ENCODE peak calls at places on chromosomes 2 and 18, in eight cellular contexts. T is HL-60, A is HCT116, B is transverse colon, N is endothelial cell of umbilical vein, C is SK-N-MC, E is breast epithelium, J is SK-N-SH. K is an unnamed sample.

GRCh38 chr2:10326707-10327594 is 24.2 kb downstream of the HPCAL1 start:
- DNase-seq in T (no peak), A (no peak), B (no peak), N (no peak), C (no peak), E (no peak), J (peak; percentile 86), K (no peak)

GRCh38 chr2:44927979-44928659 is 13.4 kb upstream of the SIX3 start:
- DNase-seq in T (no peak), A (no peak), B (no peak), N (no peak), C (no peak), E (no peak), J (no peak), K (no peak)

GRCh38 chr18:657311-657997 is at the start of gene TYMS:
- DNase-seq in T (peak; percentile 83), A (peak; percentile 63), B (peak; percentile 80), N (peak; percentile 58), C (no peak), E (no peak), J (peak; percentile 89), K (no peak)

GRCh38 chr2:157874997-157875719 is 972 bp downstream of the ACVR1 start:
- DNase-seq in T (no peak), A (no peak), B (peak; percentile 11), N (peak; percentile 58), C (peak; percentile 83), E (peak; percentile 68), J (peak; percentile 38), K (peak; percentile 71)

GRCh38 chr2:232310189-232310588 is 68.4 kb upstream of the ALPP start:
- DNase-seq in T (no peak), A (no peak), B (no peak), N (no peak), C (no peak), E (no peak), J (no peak), K (no peak)

GRCh38 chr2:26573241-26573925 is 67.8 kb downstream of the CIB4 start:
- DNase-seq in T (no peak), A (no peak), B (no peak), N (no peak), C (no peak), E (no peak), J (no peak), K (peak; percentile 57)

GRCh38 chr2:137910641-137911040 is 53.6 kb upstream of the HNMT start:
- DNase-seq in T (no peak), A (peak; percentile 8), B (no peak), N (peak; percentile 52), C (no peak), E (no peak), J (no peak), K (no peak)

GRCh38 chr2:230075988-230076631 is 7.4 kb upstream of the SLC16A14 start:
- DNase-seq in T (peak; percentile 29), A (no peak), B (no peak), N (peak; percentile 42), C (no peak), E (no peak), J (no peak), K (no peak)

GRCh38 chr2:157501026-157501425 is 57.1 kb upstream of the CYTIP start:
- DNase-seq in T (no peak), A (no peak), B (no peak), N (no peak), C (no peak), E (no peak), J (no peak), K (no peak)

GRCh38 chr2:2656046-2656715 is 325.1 kb upstream of the MYT1L start:
- DNase-seq in T (no peak), A (no peak), B (no peak), N (no peak), C (no peak), E (no peak), J (no peak), K (peak; percentile 64)

GRCh38 chr2:71226391-71226964 is 425 bp downstream of the PAIP2B start:
- DNase-seq in T (no peak), A (no peak), B (peak; percentile 70), N (peak; percentile 5), C (no peak), E (peak; percentile 48), J (peak; percentile 47), K (peak; percentile 77)

GRCh38 chr2:53859354-53860159 is at the start of gene GPR75:
- DNase-seq in T (no peak), A (no peak), B (no peak), N (no peak), C (no peak), E (peak; percentile 41), J (peak; percentile 27), K (no peak)

GRCh38 chr2:23379220-23379695 is 5.7 kb upstream of the KLHL29 start:
- DNase-seq in T (no peak), A (no peak), B (no peak), N (no peak), C (no peak), E (no peak), J (no peak), K (no peak)

GRCh38 chr2:232890896-232891601 is 21.0 kb downstream of the SNORC start:
- DNase-seq in T (no peak), A (peak; percentile 77), B (no peak), N (peak; percentile 26), C (no peak), E (peak; percentile 77), J (no peak), K (no peak)

GRCh38 chr2:85728883-85729824 is 24.6 kb upstream of the ATOH8 start:
- DNase-seq in T (peak; percentile 71), A (peak; percentile 39), B (peak; percentile 89), N (peak; percentile 76), C (no peak), E (peak; percentile 80), J (peak; percentile 90), K (peak; percentile 94)

GRCh38 chr2:79125721-79125985 is 5.4 kb downstream of the REG1A start:
- DNase-seq in T (no peak), A (no peak), B (no peak), N (no peak), C (peak; percentile 88), E (no peak), J (no peak), K (no peak)

DNA sequence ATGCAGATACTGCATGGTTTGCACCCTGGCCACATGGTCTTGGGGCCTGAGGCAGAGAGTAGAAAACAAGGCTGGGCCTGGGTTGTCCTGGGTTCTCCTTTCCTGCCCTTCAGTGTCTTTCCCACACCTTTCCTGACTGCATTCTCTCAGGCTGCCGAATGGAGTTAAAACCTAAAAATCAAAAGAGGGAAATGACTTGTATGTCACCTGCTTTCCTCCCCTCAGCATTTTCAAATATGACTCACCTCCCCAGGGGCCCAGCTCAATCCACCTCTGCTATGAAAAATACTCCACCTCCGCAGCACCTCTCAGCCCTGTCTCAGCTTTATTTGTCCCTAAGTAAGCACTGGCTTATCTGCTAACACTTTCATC is 457.8 kb upstream of the MEX3C start:
- DNase-seq in T (no peak), A (no peak), B (no peak), N (no peak), C (no peak), E (no peak), J (no peak), K (no peak)
- H3K27ac ChIP-seq in T (no peak overlapping the region), A (no peak overlapping the region), B (no peak overlapping the region), N (no peak overlapping the region), C (no peak overlapping the region), E (no peak overlapping the region), J (no peak overlapping the region), K (no peak overlapping the region)

DNA sequence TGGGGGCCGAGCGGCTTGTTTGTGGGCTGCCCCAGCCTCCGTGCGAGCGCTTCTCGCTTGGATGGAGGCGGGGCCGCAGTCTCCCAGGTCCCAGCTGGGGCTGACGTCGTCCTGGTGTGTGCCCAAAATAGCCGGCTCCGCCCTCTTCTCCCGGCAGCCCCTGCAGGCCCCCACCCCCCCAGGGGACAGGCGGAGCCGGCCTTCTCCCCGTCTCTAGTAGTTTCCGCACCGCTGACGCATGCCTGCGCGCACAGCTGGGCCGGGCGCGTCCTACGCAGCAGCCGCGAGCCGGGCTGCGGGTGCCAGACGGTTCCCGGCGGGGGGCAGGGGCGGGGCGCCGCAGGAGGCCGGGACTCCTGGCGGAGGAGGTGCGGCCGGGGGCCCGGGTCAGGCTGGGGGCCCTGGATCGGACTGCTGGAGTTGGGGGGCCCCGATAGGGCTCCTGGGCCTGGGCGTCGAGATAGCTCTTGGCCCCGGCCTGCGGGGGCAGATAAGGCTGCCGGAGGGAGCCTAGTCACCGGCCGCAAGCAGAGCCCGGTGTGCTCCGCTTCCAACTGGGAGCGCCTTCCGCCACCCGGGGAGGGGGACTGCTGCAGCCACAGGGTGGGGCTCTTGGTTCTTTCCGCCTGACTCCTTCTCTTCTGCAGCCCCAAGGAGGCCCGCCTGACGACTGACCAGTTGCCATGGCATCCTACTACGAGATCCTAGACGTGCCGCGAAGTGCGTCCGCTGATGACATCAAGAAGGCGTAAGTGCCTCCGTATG is at the start of gene DNAJB2:
- DNase-seq in T (peak; percentile 98), A (peak; percentile 94), B (peak; percentile 99), N (peak; percentile 99), C (peak; percentile 79), E (peak; percentile 98), J (peak; percentile 99), K (peak; percentile 100)
- TF ChIP-seq POLR2AphosphoS5 in T (peak; percentile 54), A (peak; percentile 89), B (peak; percentile 98), N (peak; percentile 93), C (no peak), E (peak; percentile 92), J (peak; percentile 73), K (peak; percentile 95)

DNA sequence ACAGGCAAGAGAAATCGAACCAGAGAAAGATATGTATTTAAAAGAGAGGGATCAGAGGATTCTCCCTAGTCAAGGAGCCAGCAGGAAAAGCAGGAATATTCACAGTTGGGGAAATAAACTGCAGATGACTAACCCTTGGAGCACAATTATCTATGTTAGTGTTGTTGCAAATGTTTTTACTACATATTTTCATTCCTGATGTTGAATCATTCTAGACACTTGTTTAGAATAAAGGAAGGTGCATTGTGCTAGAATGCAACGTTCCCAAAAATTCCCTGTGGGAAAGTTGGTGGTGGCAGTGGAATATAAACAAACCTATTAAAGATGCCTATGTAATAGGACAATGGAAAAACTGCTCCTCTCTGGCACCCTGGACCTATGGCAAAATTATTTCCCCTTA is 63.3 kb downstream of the DTNA start:
- DNase-seq in T (no peak), A (no peak), B (no peak), N (peak; percentile 59), C (no peak), E (no peak), J (no peak), K (no peak)
- H3K27ac ChIP-seq in T (no peak overlapping the region), A (no peak overlapping the region), B (peak overlapping the region; percentile 30), N (peak overlapping the region; percentile 71), C (no peak overlapping the region), E (peak overlapping the region; percentile 0), J (peak overlapping the region; percentile 16), K (peak overlapping the region; percentile 63)

DNA sequence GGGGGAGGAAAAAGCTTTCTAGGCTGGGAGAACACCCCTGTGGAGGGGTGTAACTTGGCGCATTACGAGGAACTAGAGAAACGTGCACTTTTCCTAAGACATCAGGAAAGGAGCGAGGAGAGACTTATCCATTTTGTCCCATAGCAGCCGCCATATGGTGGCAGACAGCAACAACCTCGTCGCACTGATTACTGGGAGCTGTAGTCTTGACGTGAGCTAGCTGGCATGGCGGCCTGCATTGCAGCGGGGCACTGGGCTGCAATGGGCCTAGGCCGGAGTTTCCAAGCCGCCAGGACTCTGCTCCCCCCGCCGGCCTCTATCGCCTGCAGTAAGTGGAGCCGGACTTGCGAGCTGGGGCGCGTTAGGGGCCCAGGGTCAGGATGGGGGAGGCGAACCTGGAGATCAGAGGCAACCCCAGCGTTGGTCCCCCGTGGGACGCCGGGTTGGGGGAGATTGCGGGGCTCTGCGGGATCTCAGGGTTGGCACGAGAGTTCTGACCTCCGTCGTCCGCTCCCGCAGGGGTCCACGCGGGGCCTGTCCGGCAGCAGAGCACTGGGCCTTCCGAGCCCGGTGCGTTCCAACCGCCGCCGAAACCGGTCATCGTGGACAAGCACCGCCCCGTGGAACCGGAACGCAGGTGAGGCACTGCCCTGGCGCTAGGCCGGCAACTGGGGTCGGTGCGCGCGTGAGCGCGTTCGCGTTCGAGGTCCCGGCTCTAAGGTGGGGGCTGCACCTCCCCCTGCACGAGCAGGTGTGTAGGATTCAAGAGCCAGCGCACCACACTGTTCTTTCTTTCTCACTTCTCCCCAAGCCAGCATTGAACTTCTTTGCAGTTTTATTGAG is at the start of gene MRPL19:
- DNase-seq in T (peak; percentile 90), A (peak; percentile 87), B (peak; percentile 90), N (peak; percentile 93), C (peak; percentile 81), E (peak; percentile 75), J (peak; percentile 90), K (peak; percentile 92)
- TF ChIP-seq POLR2AphosphoS5 in T (peak; percentile 67), A (peak; percentile 81), B (peak; percentile 80), N (peak; percentile 52), C (peak; percentile 81), E (peak; percentile 42), J (peak; percentile 81), K (peak; percentile 55)

K was measured in sigmoid colon.